ENCODE peak calls at places on chromosomes 1 and 21, in seven cellular contexts. S, U, H, N, D, T and C are unnamed samples.

GRCh38 chr1:87024936-87025537 is 110.6 kb downstream of the HS2ST1 start:
- DNase-seq in S (no peak), U (no peak), H (no peak), N (no peak), D (peak; percentile 24), T (no peak), C (peak; percentile 62)

GRCh38 chr1:185846672-185847440 is 112.7 kb downstream of the HMCN1 start:
- DNase-seq in S (no peak), U (no peak), H (no peak), N (no peak), D (no peak), T (no peak), C (no peak)

GRCh38 chr1:175307160-175307559 is 114.6 kb upstream of the KIAA0040 start:
- DNase-seq in S (no peak), U (no peak), H (no peak), N (no peak), D (peak; percentile 37), T (no peak), C (no peak)

GRCh38 chr1:108877324-108877812 is 583 bp downstream of the GPSM2 start:
- DNase-seq in S (peak; percentile 32), U (peak; percentile 45), H (no peak), N (no peak), D (no peak), T (no peak), C (peak; percentile 42)

GRCh38 chr1:62625415-62625814 is 28.1 kb downstream of the ANGPTL3 start:
- DNase-seq in S (no peak), U (no peak), H (no peak), N (no peak), D (peak; percentile 48), T (no peak), C (no peak)

GRCh38 chr1:185693654-185694053 is 40.5 kb upstream of the HMCN1 start:
- DNase-seq in S (no peak), U (no peak), H (no peak), N (no peak), D (no peak), T (no peak), C (no peak)

GRCh38 chr1:14945132-14946010 is 208.2 kb upstream of the TMEM51 start:
- DNase-seq in S (peak; percentile 67), U (peak; percentile 84), H (peak; percentile 68), N (no peak), D (no peak), T (peak; percentile 15), C (no peak)

GRCh38 chr1:6691507-6691906 is 10.1 kb downstream of the DNAJC11 start:
- DNase-seq in S (no peak), U (no peak), H (no peak), N (no peak), D (no peak), T (no peak), C (no peak)

GRCh38 chr1:3869751-3870301 is 12.6 kb downstream of the DFFB start:
- DNase-seq in S (no peak), U (no peak), H (no peak), N (peak; percentile 64), D (no peak), T (no peak), C (no peak)

GRCh38 chr1:226643167-226643566 is 94.6 kb downstream of the STUM start:
- DNase-seq in S (peak; percentile 46), U (no peak), H (no peak), N (no peak), D (peak; percentile 56), T (no peak), C (no peak)

GRCh38 chr1:31696246-31696645 is 7.6 kb downstream of the COL16A1 start:
- DNase-seq in S (peak; percentile 93), U (peak; percentile 73), H (peak; percentile 93), N (no peak), D (no peak), T (no peak), C (peak; percentile 31)

GRCh38 chr1:156025873-156026272 is 5.1 kb upstream of the SSR2 start:
- DNase-seq in S (no peak), U (no peak), H (no peak), N (peak; percentile 79), D (peak; percentile 37), T (no peak), C (peak; percentile 75)

GRCh38 chr1:155882235-155882634 is 22.9 kb downstream of the SYT11 start:
- DNase-seq in S (no peak), U (no peak), H (no peak), N (no peak), D (peak; percentile 10), T (no peak), C (no peak)

GRCh38 chr1:15261155-15262002 is 14.4 kb downstream of the FHAD1 start:
- DNase-seq in S (peak; percentile 36), U (peak; percentile 11), H (peak; percentile 30), N (no peak), D (no peak), T (no peak), C (peak; percentile 15)

GRCh38 chr21:46421756-46422555 is 36.7 kb upstream of the DIP2A start:
- DNase-seq in S (no peak), U (no peak), H (no peak), N (no peak), D (no peak), T (no peak), C (no peak)

GRCh38 chr1:191405417-191405816 is 752.8 kb upstream of the RGS18 start:
- DNase-seq in S (no peak), U (no peak), H (no peak), N (no peak), D (no peak), T (no peak), C (no peak)

GRCh38 chr1:234771642-234772344 is 161.8 kb upstream of the IRF2BP2 start:
- DNase-seq in S (no peak), U (no peak), H (no peak), N (no peak), D (peak; percentile 42), T (no peak), C (no peak)

GRCh38 chr1:38474738-38475623 is 384.6 kb downstream of the RRAGC start:
- DNase-seq in S (no peak), U (no peak), H (no peak), N (no peak), D (peak; percentile 80), T (no peak), C (no peak)

GRCh38 chr1:228279011-228279721 is 71.3 kb downstream of the OBSCN start:
- DNase-seq in S (no peak), U (no peak), H (no peak), N (peak; percentile 8), D (no peak), T (no peak), C (no peak)

GRCh38 chr1:206455681-206456344 is 14.5 kb upstream of the IKBKE start:
- DNase-seq in S (no peak), U (peak; percentile 72), H (no peak), N (peak; percentile 98), D (no peak), T (no peak), C (no peak)

GRCh38 chr1:205147191-205147590 is 25.4 kb upstream of the RBBP5 start:
- DNase-seq in S (no peak), U (no peak), H (no peak), N (no peak), D (no peak), T (no peak), C (no peak)

GRCh38 chr1:30697977-30698376 is 25.4 kb downstream of the MATN1 start:
- DNase-seq in S (no peak), U (no peak), H (no peak), N (peak; percentile 43), D (no peak), T (no peak), C (no peak)

GRCh38 chr1:53400761-53401379 is 58.3 kb upstream of the DMRTB1 start:
- DNase-seq in S (no peak), U (no peak), H (no peak), N (no peak), D (no peak), T (no peak), C (no peak)

GRCh38 chr1:95034506-95034905 is 38.2 kb downstream of the ALG14 start:
- DNase-seq in S (no peak), U (no peak), H (no peak), N (no peak), D (no peak), T (no peak), C (no peak)

GRCh38 chr1:157646144-157646543 is 48.3 kb upstream of the FCRL4 start:
- DNase-seq in S (no peak), U (no peak), H (no peak), N (no peak), D (no peak), T (no peak), C (no peak)

GRCh38 chr21:35226960-35227741 is 178.0 kb upstream of the RUNX1 start:
- DNase-seq in S (no peak), U (no peak), H (no peak), N (no peak), D (peak; percentile 66), T (no peak), C (no peak)

GRCh38 chr1:206116191-206116872 is 856 bp downstream of the AVPR1B start:
- DNase-seq in S (no peak), U (peak; percentile 57), H (no peak), N (no peak), D (no peak), T (no peak), C (no peak)

GRCh38 chr1:94883688-94884087 is 43.2 kb downstream of the CNN3 start:
- DNase-seq in S (no peak), U (no peak), H (no peak), N (no peak), D (no peak), T (no peak), C (peak; percentile 23)

GRCh38 chr1:116496380-116496779 is 74.4 kb downstream of the CD58 start:
- DNase-seq in S (no peak), U (no peak), H (no peak), N (no peak), D (no peak), T (no peak), C (no peak)

GRCh38 chr1:182110635-182111034 is 49.1 kb upstream of the ZNF648 start:
- DNase-seq in S (no peak), U (no peak), H (no peak), N (no peak), D (no peak), T (no peak), C (peak; percentile 37)

GRCh38 chr1:187266051-187266450 is 437.3 kb downstream of the PLA2G4A start:
- DNase-seq in S (no peak), U (no peak), H (no peak), N (no peak), D (no peak), T (no peak), C (no peak)

GRCh38 chr1:103457856-103458255 is 67.6 kb upstream of the RNPC3 start:
- DNase-seq in S (no peak), U (no peak), H (no peak), N (no peak), D (no peak), T (no peak), C (no peak)

GRCh38 chr1:184025242-184025675 is 12.3 kb downstream of the COLGALT2 start:
- DNase-seq in S (no peak), U (no peak), H (no peak), N (no peak), D (no peak), T (no peak), C (no peak)

GRCh38 chr1:7705048-7705907 is 65.8 kb upstream of the VAMP3 start:
- DNase-seq in S (peak; percentile 51), U (peak; percentile 89), H (peak; percentile 41), N (peak; percentile 21), D (no peak), T (no peak), C (no peak)

GRCh38 chr1:222918746-222919477 is 104.1 kb downstream of the DISP1 start:
- DNase-seq in S (no peak), U (no peak), H (no peak), N (no peak), D (no peak), T (no peak), C (no peak)